ENCODE peak calls at places on chromosome 12, in seven cellular contexts. D is activated naive CD8-positive, alpha-beta T cell treated with anti-CD3 and anti-CD28 coated beads, Interleukin-2, amount 50 U/mL, for 24 hours; T is T follicular helper cell; A is NCI-H1092 treated with DMSO at 0.1 percent for 48 hours; S is CD8-positive, alpha-beta memory T cell; O is activated B cell treated with CpG ODN at 0.5 μM for 24 hours; L is activated effector memory CD4-positive, alpha-beta T cell treated with anti-CD3 and anti-CD28 coated beads, Interleukin-2, amount 50 U/mL, for 16 hours. K is an unnamed sample.

GRCh38 chr12:64177001-64177400 is 45.1 kb downstream of the KICS2 start:
- DNase-seq in L (no peak), D (no peak), S (no peak), T (no peak), A (no peak), O (no peak), K (no peak)

GRCh38 chr12:111953455-111953854 is 59.5 kb downstream of the TMEM116 start:
- DNase-seq in S (no peak), O (no peak), T (no peak), L (no peak), D (no peak), A (no peak), K (no peak)

GRCh38 chr12:3398196-3398789 is 92.7 kb upstream of the PRMT8 start:
- DNase-seq in S (no peak), L (no peak), D (no peak), A (no peak), T (no peak), O (no peak), K (no peak)

GRCh38 chr12:50419112-50419909 is 18.6 kb downstream of the LARP4 start:
- DNase-seq in O (no peak), S (no peak), A (no peak), T (no peak), L (no peak), D (no peak), K (no peak)

GRCh38 chr12:52691076-52691764 is 11.0 kb upstream of the KRT1 start:
- DNase-seq in T (peak), L (peak), D (peak), S (peak), O (no peak), A (peak), K (no peak)

GRCh38 chr12:116697305-116698130 is 40.4 kb downstream of the SPRING1 start:
- DNase-seq in A (no peak), T (no peak), L (no peak), S (no peak), D (no peak), O (no peak), K (no peak)

GRCh38 chr12:113237748-113238147 is 16.5 kb downstream of the TPCN1 start:
- DNase-seq in S (no peak), A (no peak), D (no peak), T (no peak), L (no peak), O (no peak), K (no peak)

GRCh38 chr12:32896438-32897275 is at the start of gene PKP2:
- DNase-seq in L (no peak), O (peak), D (peak), A (peak), S (peak), T (no peak), K (peak)

GRCh38 chr12:50636505-50636904 is 127.4 kb upstream of the ATF1 start:
- DNase-seq in T (no peak), O (no peak), A (no peak), S (no peak), L (no peak), D (no peak), K (no peak)

GRCh38 chr12:111368291-111368683 is 608 bp downstream of the PHETA1 start:
- DNase-seq in S (no peak), L (no peak), O (no peak), A (no peak), T (no peak), D (no peak), K (no peak)

GRCh38 chr12:47507221-47507620 is 198.6 kb downstream of the RPAP3 start:
- DNase-seq in D (no peak), S (no peak), O (no peak), A (no peak), T (no peak), L (no peak), K (no peak)

GRCh38 chr12:4027412-4027811 is 154.2 kb upstream of the PARP11 start:
- DNase-seq in L (peak), T (peak), D (peak), O (no peak), A (no peak), S (peak), K (no peak)

GRCh38 chr12:131608740-131609665 is 101.9 kb upstream of the SFSWAP start:
- DNase-seq in A (peak), D (peak), O (peak), S (peak), T (peak), L (peak), K (no peak)

GRCh38 chr12:67637718-67638117 is 10.8 kb upstream of the DYRK2 start:
- DNase-seq in L (no peak), T (no peak), O (no peak), A (no peak), S (no peak), D (no peak), K (no peak)

GRCh38 chr12:109291531-109292341 is 17.3 kb downstream of the FOXN4 start:
- DNase-seq in A (peak), S (no peak), T (no peak), D (no peak), O (no peak), L (no peak), K (peak)

GRCh38 chr12:66331814-66332213 is 29.5 kb downstream of the HELB start:
- DNase-seq in D (no peak), L (no peak), A (no peak), O (no peak), T (no peak), S (no peak), K (no peak)

GRCh38 chr12:3558854-3559253 is 67.9 kb downstream of the PRMT8 start:
- DNase-seq in O (no peak), L (no peak), A (no peak), T (no peak), D (no peak), S (no peak), K (no peak)

GRCh38 chr12:50192908-50193307 is 25.7 kb upstream of the CERS5 start:
- DNase-seq in L (no peak), O (no peak), D (no peak), T (no peak), A (no peak), S (no peak), K (no peak)

K was measured in NCI-H2171.